ENCODE peak calls at places on chromosomes 6 and 20, in four cellular contexts. V, F, M and L are unnamed samples.

GRCh38 chr6:87653074-87653962 is 48.7 kb downstream of the AKIRIN2 start:
- DNase-seq in V (no peak), F (no peak), M (no peak), L (no peak)

GRCh38 chr20:20184149-20184548 is 131.8 kb downstream of the CFAP61 start:
- DNase-seq in V (no peak), F (no peak), M (no peak), L (no peak)

GRCh38 chr6:163583558-163583957 is 169.0 kb downstream of the QKI start:
- DNase-seq in V (no peak), F (no peak), M (no peak), L (no peak)

GRCh38 chr6:157755752-157756411 is 67.2 kb upstream of the SNX9 start:
- DNase-seq in V (no peak), F (no peak), M (no peak), L (no peak)

GRCh38 chr6:5598123-5598522 is 336.8 kb downstream of the FARS2 start:
- DNase-seq in V (no peak), F (no peak), M (no peak), L (no peak)

GRCh38 chr6:35128496-35128895 is 12.6 kb downstream of the TCP11 start:
- DNase-seq in V (no peak), F (no peak), M (no peak), L (no peak)

GRCh38 chr6:159533568-159533967 is 159.5 kb downstream of the SOD2 start:
- DNase-seq in V (no peak), F (no peak), M (peak), L (no peak)

GRCh38 chr20:44188752-44189151 is 1.8 kb upstream of the JPH2 start:
- DNase-seq in V (no peak), F (no peak), M (no peak), L (no peak)

GRCh38 chr6:149332602-149333311 is 15.2 kb downstream of the TAB2 start:
- DNase-seq in V (no peak), F (no peak), M (no peak), L (no peak)

GRCh38 chr20:31691646-31692275 is 30.9 kb downstream of the BCL2L1 start:
- DNase-seq in V (no peak), F (no peak), M (peak), L (no peak)

GRCh38 chr20:24146231-24146634 is 157.7 kb upstream of the GGTLC1 start:
- DNase-seq in V (no peak), F (no peak), M (no peak), L (no peak)

GRCh38 chr6:142842423-142843261 is 102.3 kb downstream of the HIVEP2 start:
- DNase-seq in V (no peak), F (no peak), M (no peak), L (no peak)

GRCh38 chr6:7647504-7647903 is 57.5 kb downstream of the SNRNP48 start:
- DNase-seq in V (no peak), F (no peak), M (no peak), L (no peak)

GRCh38 chr6:150898390-150899170 is 33.1 kb downstream of the MTHFD1L start:
- DNase-seq in V (no peak), F (no peak), M (no peak), L (no peak)
- H3K4me3 ChIP-seq in V (no peak), F (no peak), M (no peak), L (no peak)

DNA sequence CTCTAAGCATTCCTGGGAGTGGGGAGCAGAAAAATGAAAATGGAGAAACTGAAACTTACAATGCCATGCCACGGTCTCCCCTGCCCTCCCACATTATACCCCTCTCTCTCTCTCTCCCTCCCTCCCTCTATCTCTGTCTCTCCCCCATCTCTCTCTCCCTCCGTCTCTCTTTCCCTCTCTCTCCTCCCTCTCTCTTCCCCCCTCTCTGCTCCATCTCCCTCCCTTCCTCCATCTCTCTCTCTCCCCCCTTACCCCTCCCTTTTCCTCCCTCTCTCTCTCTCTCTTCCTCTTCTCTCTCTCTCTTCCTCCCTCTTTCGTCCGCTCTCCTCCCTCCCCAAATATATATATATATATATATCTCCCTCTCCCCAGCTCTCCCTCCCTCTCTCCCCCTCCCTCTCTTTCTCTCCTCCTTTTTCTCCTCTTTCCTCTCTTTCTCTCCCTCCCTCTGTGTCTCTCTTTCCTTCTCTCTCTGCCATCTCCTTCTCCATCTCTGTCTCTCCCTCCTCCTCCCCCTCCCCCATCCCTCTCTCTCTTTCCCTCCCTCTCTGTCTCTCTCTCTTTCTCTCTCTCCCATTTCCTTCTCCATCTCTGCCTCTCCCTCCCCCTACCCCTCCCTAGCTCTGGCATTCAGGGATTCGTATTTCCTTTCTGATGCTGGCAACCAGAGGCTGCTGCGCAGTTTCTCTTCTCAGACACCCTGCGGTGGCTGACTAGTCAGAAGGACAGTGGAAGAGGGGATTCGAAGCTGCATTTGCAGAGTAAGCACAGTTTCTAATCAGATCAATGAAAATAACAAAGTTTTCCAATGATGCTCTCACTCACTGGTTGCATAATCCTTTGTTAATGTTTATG is 13.9 kb upstream of the VAPB start:
- DNase-seq in V (no peak), F (no peak), M (no peak), L (no peak)
- H3K4me3 ChIP-seq in V (no peak), F (no peak), M (no peak), L (no peak)

GRCh38 chr20:2749343-2749950 is 51.0 kb downstream of the CPXM1 start:
- DNase-seq in V (no peak), F (no peak), M (no peak), L (no peak)
- H3K4me3 ChIP-seq in V (no peak), F (no peak), M (no peak), L (no peak)

DNA sequence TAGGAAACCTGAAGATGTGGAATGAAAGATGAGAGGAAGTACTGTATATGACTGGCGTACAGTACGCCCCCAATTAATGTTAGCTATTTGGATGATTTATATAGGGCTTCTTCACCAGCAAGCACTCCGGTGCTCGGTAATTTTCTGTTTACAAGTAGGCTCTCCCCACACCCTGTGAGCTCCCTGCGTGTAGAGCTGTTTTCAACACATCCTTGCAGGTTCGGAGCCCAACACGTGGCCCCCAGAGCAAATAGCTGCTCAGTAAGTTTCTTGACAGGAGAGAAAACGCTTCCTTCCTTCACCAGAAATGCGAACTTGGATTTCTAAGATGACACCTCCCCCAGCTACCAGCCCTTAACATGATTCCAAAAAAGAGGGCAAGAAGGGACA is 1.2 kb upstream of the RAB22A start:
- DNase-seq in V (no peak), F (no peak), M (no peak), L (no peak)
- H3K4me3 ChIP-seq in V (peak), F (peak), M (peak), L (peak)

GRCh38 chr6:30832864-30833263 is 51.5 kb upstream of the DDR1 start:
- DNase-seq in V (no peak), F (no peak), M (no peak), L (no peak)

GRCh38 chr6:30828027-30828962 is 56.0 kb upstream of the DDR1 start:
- DNase-seq in V (peak), F (no peak), M (peak), L (no peak)

GRCh38 chr6:30829639-30830250 is 54.6 kb upstream of the DDR1 start:
- DNase-seq in V (no peak), F (no peak), M (no peak), L (no peak)

GRCh38 chr6:30829016-30829415 is 55.3 kb upstream of the DDR1 start:
- DNase-seq in V (no peak), F (no peak), M (no peak), L (no peak)

DNA sequence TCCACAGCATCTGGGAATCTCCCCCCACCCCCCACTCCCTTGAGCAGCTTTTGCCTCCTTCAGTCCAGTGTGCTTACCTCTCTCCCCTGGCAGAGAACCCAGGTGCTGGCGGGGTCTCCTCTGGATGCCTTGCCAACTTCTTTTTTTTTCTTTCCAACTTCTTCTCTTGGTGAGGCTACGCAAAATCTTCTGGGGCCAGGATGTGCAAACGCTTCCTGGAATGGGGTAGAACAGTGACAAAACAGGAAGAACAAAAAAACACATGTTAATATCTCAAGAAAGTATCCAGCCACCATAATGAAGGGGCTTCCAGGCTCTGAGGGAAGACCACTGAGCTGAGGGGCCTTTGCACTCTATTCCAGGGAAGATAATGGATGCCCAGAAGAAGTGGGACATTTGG is 53.9 kb upstream of the DDR1 start:
- DNase-seq in V (no peak), F (no peak), M (no peak), L (no peak)
- H3K4me3 ChIP-seq in V (no peak), F (no peak), M (no peak), L (no peak)

GRCh38 chr6:9621276-9621675 is 793.6 kb downstream of the TFAP2A start:
- DNase-seq in V (no peak), F (no peak), M (peak), L (no peak)
- H3K4me3 ChIP-seq in V (no peak), F (no peak), M (no peak), L (no peak)

GRCh38 chr6:279630-280029 is 12.7 kb upstream of the DUSP22 start:
- DNase-seq in V (no peak), F (no peak), M (no peak), L (no peak)

GRCh38 chr6:280775-281468 is 11.4 kb upstream of the DUSP22 start:
- DNase-seq in V (no peak), F (no peak), M (no peak), L (no peak)

GRCh38 chr6:281469-282103 is 10.7 kb upstream of the DUSP22 start:
- DNase-seq in V (no peak), F (no peak), M (no peak), L (no peak)

GRCh38 chr6:278494-278893 is 13.8 kb upstream of the DUSP22 start:
- DNase-seq in V (no peak), F (no peak), M (no peak), L (no peak)

GRCh38 chr6:277746-278145 is 14.5 kb upstream of the DUSP22 start:
- DNase-seq in V (no peak), F (no peak), M (no peak), L (peak)
- H3K4me3 ChIP-seq in V (no peak), F (no peak), M (no peak), L (no peak)